ENCODE peak calls at places on chromosomes 7 and 10, in seven cellular contexts. Y is chondrocyte, Z is cardiac fibroblast, V is heart right ventricle, W is PC-3, M is suprapubic skin, B is GM23338. C is an unnamed sample.

GRCh38 chr7:22346383-22347107 is 10.4 kb downstream of the RAPGEF5 start:
- DNase-seq in Y (no peak), W (peak), V (no peak), M (no peak), Z (no peak), B (no peak), C (no peak)

GRCh38 chr10:130795819-130796218 is 515.7 kb downstream of the TCERG1L start:
- DNase-seq in V (no peak), Z (no peak), W (no peak), B (no peak), M (no peak), Y (no peak), C (no peak)

GRCh38 chr7:25578991-25579687 is 350.9 kb upstream of the NPVF start:
- DNase-seq in Y (no peak), W (no peak), M (no peak), V (no peak), B (no peak), Z (peak), C (no peak)

GRCh38 chr10:117248700-117249465 is 8.0 kb downstream of the SLC18A2 start:
- DNase-seq in Y (no peak), Z (no peak), M (no peak), V (no peak), B (no peak), W (no peak), C (no peak)

GRCh38 chr10:59098387-59098786 is 78.1 kb upstream of the PHYHIPL start:
- DNase-seq in W (no peak), Y (no peak), B (no peak), V (no peak), Z (peak), M (no peak), C (no peak)

GRCh38 chr7:105246195-105247078 is 142.3 kb downstream of the SRPK2 start:
- DNase-seq in V (no peak), Z (no peak), Y (no peak), M (no peak), W (no peak), B (no peak), C (no peak)

GRCh38 chr10:59894114-59894513 is 12.2 kb downstream of the CCDC6 start:
- DNase-seq in B (no peak), Y (no peak), M (no peak), V (peak), W (peak), Z (peak), C (no peak)

GRCh38 chr7:91310829-91311460 is 46.7 kb downstream of the FZD1 start:
- DNase-seq in Y (no peak), M (no peak), B (peak), V (no peak), Z (peak), W (peak), C (no peak)

GRCh38 chr7:73395538-73396503 is 37.8 kb upstream of the FZD9 start:
- DNase-seq in B (no peak), W (no peak), M (no peak), Z (no peak), V (no peak), Y (no peak), C (no peak)

GRCh38 chr7:151460474-151460855 is 20.5 kb upstream of the CRYGN start:
- DNase-seq in Z (no peak), B (no peak), V (no peak), Y (no peak), M (no peak), W (no peak), C (no peak)

GRCh38 chr7:159040146-159040545 is 104.5 kb downstream of the VIPR2 start:
- DNase-seq in W (no peak), B (no peak), Y (no peak), V (no peak), Z (no peak), M (no peak), C (no peak)

GRCh38 chr10:116809528-116810500 is 39.5 kb upstream of the ENO4 start:
- DNase-seq in V (no peak), W (no peak), Y (no peak), M (no peak), Z (no peak), B (peak), C (no peak)

GRCh38 chr10:63430091-63430998 is 35.4 kb downstream of the JMJD1C start:
- DNase-seq in V (no peak), Z (peak), M (no peak), B (no peak), Y (no peak), W (peak), C (no peak)

GRCh38 chr10:23981520-23982309 is 227.2 kb upstream of the KIAA1217 start:
- DNase-seq in M (no peak), V (no peak), Z (no peak), W (no peak), B (peak), Y (no peak), C (no peak)

GRCh38 chr7:17640730-17641377 is 299.4 kb downstream of the SNX13 start:
- DNase-seq in M (no peak), Y (no peak), Z (peak), V (peak), B (peak), W (peak), C (no peak)

GRCh38 chr7:96299496-96299895 is 22.4 kb downstream of the SLC25A13 start:
- DNase-seq in Z (no peak), M (no peak), V (no peak), W (no peak), B (no peak), Y (no peak), C (no peak)

GRCh38 chr10:73131295-73131694 is 21.0 kb downstream of the NUDT13 start:
- DNase-seq in Y (no peak), V (no peak), Z (no peak), M (no peak), W (peak), B (no peak), C (no peak)

GRCh38 chr7:123216825-123217224 is 17.1 kb upstream of the SLC13A1 start:
- DNase-seq in B (no peak), W (no peak), Y (no peak), Z (no peak), V (no peak), M (no peak), C (no peak)

GRCh38 chr10:72074413-72075183 is 13.8 kb downstream of the SPOCK2 start:
- DNase-seq in B (no peak), Z (no peak), M (no peak), V (no peak), Y (peak), W (no peak), C (no peak)

GRCh38 chr10:72076756-72077155 is 11.6 kb downstream of the SPOCK2 start:
- DNase-seq in M (no peak), Z (no peak), V (no peak), Y (peak), W (no peak), B (no peak), C (no peak)

GRCh38 chr10:72077275-72077990 is 10.9 kb downstream of the SPOCK2 start:
- DNase-seq in M (no peak), Z (no peak), B (no peak), Y (peak), W (no peak), V (no peak), C (no peak)

GRCh38 chr10:72073677-72074412 is 14.5 kb downstream of the SPOCK2 start:
- DNase-seq in B (no peak), M (no peak), Y (peak), W (no peak), Z (no peak), V (no peak), C (no peak)

GRCh38 chr10:72075184-72076115 is 12.9 kb downstream of the SPOCK2 start:
- DNase-seq in Z (no peak), Y (peak), B (no peak), M (no peak), W (no peak), V (no peak), C (no peak)
- TF ChIP-seq CTCF in Z (no peak), Y (no peak), B (no peak), M (no peak), W (no peak), V (no peak), C (no peak)

DNA sequence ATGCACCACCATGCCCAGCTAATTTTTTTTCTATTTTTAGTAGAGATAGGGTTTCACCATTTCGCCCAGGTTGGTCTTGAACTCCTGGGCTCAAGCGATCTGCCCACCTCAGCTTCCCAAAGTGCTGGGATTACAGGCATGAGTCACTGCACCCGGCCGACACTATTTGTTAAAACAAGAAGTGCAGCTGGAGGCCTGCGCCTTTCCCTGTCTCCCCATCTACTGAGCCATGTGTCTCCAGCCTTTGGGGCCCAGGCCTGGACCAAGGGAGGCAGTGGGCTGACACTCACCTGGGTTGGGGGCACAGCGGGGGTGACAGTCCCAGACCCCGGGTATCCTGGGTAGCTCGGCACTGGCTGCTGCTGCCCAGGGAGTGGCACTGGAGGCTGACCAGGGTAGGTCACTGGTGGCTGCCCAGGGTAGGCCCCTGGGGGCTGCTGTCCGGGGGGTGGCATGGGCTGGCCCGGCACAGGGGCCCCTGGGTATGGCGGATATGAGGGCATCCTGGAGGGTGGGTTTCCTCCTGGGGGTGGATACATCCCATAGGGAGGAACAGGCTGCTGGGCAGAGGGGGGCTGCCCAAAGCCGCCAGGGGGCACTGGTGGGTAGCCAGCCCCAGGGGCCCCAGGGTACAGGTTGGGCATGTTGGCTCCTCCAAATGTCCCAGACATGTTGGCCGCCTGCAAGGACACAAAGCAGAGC is 36.3 kb downstream of the PLAC9 start:
- DNase-seq in W (peak), B (peak), M (no peak), Y (no peak), V (no peak), Z (no peak), C (peak)
- TF ChIP-seq CTCF in W (peak), B (peak), M (no peak), Y (peak), V (peak), Z (peak), C (no peak)

GRCh38 chr10:79491171-79491835 is 21.0 kb upstream of the EIF5AL1 start:
- DNase-seq in B (peak), V (no peak), W (peak), Y (no peak), M (no peak), Z (no peak), C (no peak)
- TF ChIP-seq CTCF in B (peak), V (no peak), W (peak), Y (no peak), M (no peak), Z (no peak), C (no peak)

DNA sequence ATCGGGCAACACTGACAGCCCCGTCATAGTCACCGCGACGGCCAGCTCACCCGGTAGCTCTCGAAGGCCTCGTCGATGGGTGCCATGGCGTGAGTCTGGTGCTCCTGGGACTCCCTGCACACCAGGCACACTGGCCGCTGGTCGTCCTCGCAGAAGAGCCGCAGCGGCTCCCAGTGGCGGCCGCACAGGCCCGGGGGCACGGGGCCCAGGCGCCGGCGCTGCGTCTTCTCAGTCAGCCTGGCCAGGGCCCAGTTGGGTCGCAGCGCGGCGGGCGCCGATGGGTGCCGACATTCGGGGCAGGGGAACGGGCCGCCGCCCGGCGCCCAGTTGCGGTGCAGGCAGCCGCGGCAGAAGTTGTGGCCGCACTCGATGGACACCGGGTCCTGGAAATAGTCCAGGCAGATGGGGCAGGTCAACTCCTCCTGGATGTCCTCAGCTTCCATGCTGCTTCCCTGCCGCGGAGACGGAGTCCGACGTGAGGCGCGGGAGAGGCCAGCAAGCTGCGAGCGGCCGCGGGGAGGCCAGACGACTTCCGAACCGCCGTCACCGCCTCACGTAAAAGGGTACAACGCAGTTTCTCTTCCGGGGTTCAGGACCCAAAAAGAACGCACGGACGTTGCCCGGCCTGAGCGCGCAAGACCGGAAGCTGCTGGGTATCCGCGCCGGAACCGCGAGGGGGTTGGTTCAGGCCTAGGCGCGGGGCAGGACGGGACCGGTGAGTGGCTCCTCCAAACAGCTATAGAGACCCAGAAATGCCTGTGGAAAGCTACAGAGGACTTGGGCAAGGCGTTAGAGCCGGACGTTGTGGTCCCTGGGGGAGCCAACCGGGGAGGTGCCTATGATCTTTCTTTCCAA is at the start of gene TRIM4:
- DNase-seq in V (peak), Y (no peak), Z (peak), W (peak), B (peak), M (peak), C (peak)
- TF ChIP-seq CTCF in V (peak), Y (peak), Z (peak), W (peak), B (no peak), M (peak), C (peak)

GRCh38 chr7:155405399-155406318 is 52.3 kb upstream of the EN2 start:
- DNase-seq in B (peak), Y (no peak), M (no peak), Z (peak), W (peak), V (no peak), C (no peak)
- TF ChIP-seq CTCF in B (peak), Y (peak), M (no peak), Z (no peak), W (peak), V (peak), C (no peak)

GRCh38 chr10:20466731-20467130 is 430.4 kb downstream of the NEBL start:
- DNase-seq in M (no peak), B (no peak), Y (no peak), Z (peak), W (peak), V (no peak), C (no peak)
- TF ChIP-seq CTCF in M (no peak), B (no peak), Y (peak), Z (no peak), W (no peak), V (no peak), C (no peak)

DNA sequence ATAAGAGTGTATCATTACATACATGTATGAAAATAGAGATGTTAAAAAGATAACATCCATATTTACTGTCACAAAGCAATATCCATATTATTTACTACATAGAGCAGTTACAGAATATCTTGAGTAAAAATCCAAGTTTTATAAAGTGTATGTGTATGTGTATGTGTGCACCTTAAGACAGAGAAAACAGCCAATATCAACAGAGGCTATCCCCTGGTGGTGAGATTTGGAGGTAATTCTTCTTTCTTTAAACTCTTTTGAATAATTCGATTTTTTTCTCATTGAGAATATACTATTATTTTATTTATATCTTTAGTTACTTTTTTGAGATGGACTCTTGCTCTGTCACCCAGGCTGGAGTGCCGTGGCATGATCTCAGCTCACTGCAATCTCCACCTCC is 18.4 kb downstream of the TRDMT1 start:
- DNase-seq in W (no peak), B (no peak), M (no peak), V (no peak), Z (no peak), Y (no peak), C (no peak)
- TF ChIP-seq CTCF in W (peak), B (no peak), M (no peak), V (no peak), Z (peak), Y (peak), C (no peak)

DNA sequence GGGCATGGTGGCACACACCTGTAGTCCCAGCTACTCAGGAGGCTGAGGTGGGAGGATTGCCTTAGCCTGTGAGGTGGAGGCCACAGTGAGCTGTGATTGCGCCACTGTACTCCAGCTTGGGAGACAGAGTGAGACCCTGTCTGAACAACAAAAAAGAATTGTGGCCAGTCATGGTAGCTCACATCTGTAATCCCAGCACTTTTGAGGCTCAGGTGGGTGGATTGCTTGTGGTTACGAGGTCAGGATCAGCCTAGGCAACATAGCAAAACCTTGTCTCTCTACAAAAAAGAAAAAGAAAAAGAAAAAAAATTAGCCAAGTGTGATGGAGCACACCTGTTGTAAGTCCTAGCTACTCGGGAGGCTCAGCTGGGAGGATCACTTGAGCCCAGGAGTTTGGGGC is 22.8 kb downstream of the MARCHF5 start:
- DNase-seq in M (no peak), B (no peak), Z (no peak), V (no peak), Y (no peak), W (no peak), C (no peak)
- TF ChIP-seq CTCF in M (no peak), B (no peak), Z (no peak), V (no peak), Y (no peak), W (no peak), C (no peak)

GRCh38 chr10:118277871-118278270 is 64.3 kb downstream of the FAM204A start:
- DNase-seq in M (no peak), Z (no peak), V (no peak), B (no peak), W (no peak), Y (no peak), C (no peak)

GRCh38 chr10:118278649-118279048 is 63.5 kb downstream of the FAM204A start:
- DNase-seq in M (no peak), W (peak), B (no peak), Z (no peak), Y (no peak), V (no peak), C (no peak)

GRCh38 chr10:118276727-118277126 is 65.4 kb downstream of the FAM204A start:
- DNase-seq in V (no peak), Y (no peak), Z (no peak), W (no peak), B (no peak), M (no peak), C (no peak)

GRCh38 chr10:118273662-118274061 is 68.5 kb downstream of the FAM204A start:
- DNase-seq in Z (no peak), M (no peak), Y (no peak), B (no peak), W (no peak), V (no peak), C (no peak)

GRCh38 chr10:118276203-118276602 is 65.9 kb downstream of the FAM204A start:
- DNase-seq in Y (no peak), W (no peak), M (no peak), B (no peak), V (no peak), Z (no peak), C (no peak)
- TF ChIP-seq CTCF in Y (no peak), W (no peak), M (no peak), B (no peak), V (no peak), Z (no peak), C (no peak)

C was measured in CD4-positive, alpha-beta T cell.